ENCODE peak calls at places on chromosome 3, in six cellular contexts. One of them, this sample, is unnamed.

GRCh38 chr3:150409125-150409526 is 1.0 kb downstream of the TSC22D2 start:
- DNase-seq in tibial artery: no peak
- DNase-seq in non-pigmented ciliary epithelial cell: no peak
- DNase-seq in substantia nigra: peak
- DNase-seq in AG10803: no peak
- DNase-seq in brain microvascular endothelial cell: no peak
- DNase-seq in this sample: no peak

GRCh38 chr3:4768021-4768420 is 211.2 kb upstream of the BHLHE40 start:
- DNase-seq in AG10803: no peak
- DNase-seq in tibial artery: no peak
- DNase-seq in substantia nigra: no peak
- DNase-seq in non-pigmented ciliary epithelial cell: no peak
- DNase-seq in brain microvascular endothelial cell: no peak
- DNase-seq in this sample: no peak

GRCh38 chr3:139830817-139831216 is 104.2 kb upstream of the CLSTN2 start:
- DNase-seq in substantia nigra: no peak
- DNase-seq in AG10803: no peak
- DNase-seq in brain microvascular endothelial cell: no peak
- DNase-seq in tibial artery: no peak
- DNase-seq in non-pigmented ciliary epithelial cell: no peak
- DNase-seq in this sample: no peak

GRCh38 chr3:156307704-156308103 is 187.3 kb downstream of the KCNAB1 start:
- DNase-seq in tibial artery: peak
- DNase-seq in brain microvascular endothelial cell: peak
- DNase-seq in non-pigmented ciliary epithelial cell: peak
- DNase-seq in AG10803: peak
- DNase-seq in substantia nigra: no peak
- DNase-seq in this sample: peak

GRCh38 chr3:184315506-184315867 is 1.1 kb downstream of the EIF4G1 start:
- DNase-seq in non-pigmented ciliary epithelial cell: no peak
- DNase-seq in brain microvascular endothelial cell: no peak
- DNase-seq in AG10803: no peak
- DNase-seq in substantia nigra: no peak
- DNase-seq in tibial artery: no peak
- DNase-seq in this sample: peak

GRCh38 chr3:18069564-18069963 is 327.1 kb upstream of the TBC1D5 start:
- DNase-seq in non-pigmented ciliary epithelial cell: no peak
- DNase-seq in substantia nigra: no peak
- DNase-seq in AG10803: no peak
- DNase-seq in tibial artery: no peak
- DNase-seq in brain microvascular endothelial cell: no peak
- DNase-seq in this sample: peak

GRCh38 chr3:36393563-36393962 is 13.3 kb downstream of the STAC start:
- DNase-seq in substantia nigra: no peak
- DNase-seq in tibial artery: no peak
- DNase-seq in AG10803: peak
- DNase-seq in non-pigmented ciliary epithelial cell: no peak
- DNase-seq in brain microvascular endothelial cell: no peak
- DNase-seq in this sample: peak

GRCh38 chr3:124117486-124117885 is 125.6 kb upstream of the ROPN1 start:
- DNase-seq in brain microvascular endothelial cell: peak
- DNase-seq in non-pigmented ciliary epithelial cell: no peak
- DNase-seq in AG10803: peak
- DNase-seq in tibial artery: peak
- DNase-seq in substantia nigra: no peak
- DNase-seq in this sample: peak

GRCh38 chr3:56342475-56342874 is 125.8 kb downstream of the ERC2 start:
- DNase-seq in AG10803: no peak
- DNase-seq in substantia nigra: no peak
- DNase-seq in tibial artery: no peak
- DNase-seq in non-pigmented ciliary epithelial cell: no peak
- DNase-seq in brain microvascular endothelial cell: no peak
- DNase-seq in this sample: no peak

GRCh38 chr3:101509811-101510210 is 3.2 kb downstream of the SENP7 start:
- DNase-seq in tibial artery: no peak
- DNase-seq in non-pigmented ciliary epithelial cell: no peak
- DNase-seq in brain microvascular endothelial cell: no peak
- DNase-seq in AG10803: peak
- DNase-seq in substantia nigra: no peak
- DNase-seq in this sample: peak

GRCh38 chr3:138034918-138035317 is 25.0 kb downstream of the CLDN18 start:
- DNase-seq in non-pigmented ciliary epithelial cell: no peak
- DNase-seq in tibial artery: no peak
- DNase-seq in brain microvascular endothelial cell: no peak
- DNase-seq in substantia nigra: no peak
- DNase-seq in AG10803: no peak
- DNase-seq in this sample: no peak

GRCh38 chr3:189392969-189393368 is 221.2 kb downstream of the TPRG1 start:
- DNase-seq in substantia nigra: no peak
- DNase-seq in tibial artery: no peak
- DNase-seq in non-pigmented ciliary epithelial cell: peak
- DNase-seq in AG10803: no peak
- DNase-seq in brain microvascular endothelial cell: no peak
- DNase-seq in this sample: no peak

GRCh38 chr3:120021523-120021922 is 72.7 kb downstream of the GSK3B start:
- DNase-seq in substantia nigra: no peak
- DNase-seq in non-pigmented ciliary epithelial cell: no peak
- DNase-seq in AG10803: peak
- DNase-seq in tibial artery: no peak
- DNase-seq in brain microvascular endothelial cell: peak
- DNase-seq in this sample: peak

GRCh38 chr3:156455839-156456238 is 99.1 kb downstream of the SSR3 start:
- DNase-seq in tibial artery: no peak
- DNase-seq in non-pigmented ciliary epithelial cell: no peak
- DNase-seq in substantia nigra: no peak
- DNase-seq in brain microvascular endothelial cell: no peak
- DNase-seq in AG10803: no peak
- DNase-seq in this sample: no peak

GRCh38 chr3:27560484-27561056 is 76.4 kb upstream of the SLC4A7 start:
- DNase-seq in AG10803: no peak
- DNase-seq in non-pigmented ciliary epithelial cell: no peak
- DNase-seq in tibial artery: no peak
- DNase-seq in substantia nigra: no peak
- DNase-seq in brain microvascular endothelial cell: no peak
- DNase-seq in this sample: peak

GRCh38 chr3:27632431-27633223 is 89.5 kb downstream of the EOMES start:
- DNase-seq in brain microvascular endothelial cell: peak
- DNase-seq in non-pigmented ciliary epithelial cell: no peak
- DNase-seq in substantia nigra: no peak
- DNase-seq in tibial artery: peak
- DNase-seq in AG10803: peak
- DNase-seq in this sample: peak

GRCh38 chr3:122969585-122970453 is 57.7 kb downstream of the SEMA5B start:
- DNase-seq in tibial artery: no peak
- DNase-seq in AG10803: peak
- DNase-seq in substantia nigra: no peak
- DNase-seq in brain microvascular endothelial cell: peak
- DNase-seq in non-pigmented ciliary epithelial cell: peak
- DNase-seq in this sample: peak

GRCh38 chr3:64174328-64174727 is 50.9 kb downstream of the PRICKLE2 start:
- DNase-seq in tibial artery: no peak
- DNase-seq in AG10803: peak
- DNase-seq in substantia nigra: no peak
- DNase-seq in brain microvascular endothelial cell: no peak
- DNase-seq in non-pigmented ciliary epithelial cell: no peak
- DNase-seq in this sample: no peak

GRCh38 chr3:127369356-127369935 is 81.6 kb upstream of the PRR20G start:
- DNase-seq in AG10803: no peak
- DNase-seq in brain microvascular endothelial cell: no peak
- DNase-seq in non-pigmented ciliary epithelial cell: no peak
- DNase-seq in tibial artery: no peak
- DNase-seq in substantia nigra: no peak
- DNase-seq in this sample: no peak

GRCh38 chr3:4633078-4634004 is 140.2 kb downstream of the ITPR1 start:
- DNase-seq in brain microvascular endothelial cell: peak
- DNase-seq in non-pigmented ciliary epithelial cell: peak
- DNase-seq in substantia nigra: no peak
- DNase-seq in AG10803: peak
- DNase-seq in tibial artery: no peak
- DNase-seq in this sample: peak

GRCh38 chr3:41674449-41674848 is 287.5 kb downstream of the ULK4 start:
- DNase-seq in AG10803: no peak
- DNase-seq in non-pigmented ciliary epithelial cell: no peak
- DNase-seq in substantia nigra: no peak
- DNase-seq in tibial artery: no peak
- DNase-seq in brain microvascular endothelial cell: no peak
- DNase-seq in this sample: no peak

GRCh38 chr3:169453256-169454059 is 210.1 kb downstream of the MECOM start:
- DNase-seq in non-pigmented ciliary epithelial cell: no peak
- DNase-seq in brain microvascular endothelial cell: no peak
- DNase-seq in substantia nigra: no peak
- DNase-seq in tibial artery: no peak
- DNase-seq in AG10803: no peak
- DNase-seq in this sample: no peak

GRCh38 chr3:14634763-14635400 is 16.7 kb upstream of the CCDC174 start:
- DNase-seq in AG10803: no peak
- DNase-seq in non-pigmented ciliary epithelial cell: no peak
- DNase-seq in substantia nigra: no peak
- DNase-seq in brain microvascular endothelial cell: no peak
- DNase-seq in tibial artery: no peak
- DNase-seq in this sample: peak

GRCh38 chr3:117184574-117184973 is 475.0 kb downstream of the TUSC7 start:
- DNase-seq in substantia nigra: no peak
- DNase-seq in AG10803: peak
- DNase-seq in non-pigmented ciliary epithelial cell: peak
- DNase-seq in tibial artery: no peak
- DNase-seq in brain microvascular endothelial cell: peak
- DNase-seq in this sample: peak

GRCh38 chr3:69932501-69932900 is 67.0 kb upstream of the SAMMSON start:
- DNase-seq in tibial artery: no peak
- DNase-seq in AG10803: no peak
- DNase-seq in brain microvascular endothelial cell: no peak
- DNase-seq in non-pigmented ciliary epithelial cell: no peak
- DNase-seq in substantia nigra: no peak
- DNase-seq in this sample: no peak

GRCh38 chr3:5017953-5018531 is 38.8 kb downstream of the BHLHE40 start:
- DNase-seq in brain microvascular endothelial cell: no peak
- DNase-seq in AG10803: peak
- DNase-seq in non-pigmented ciliary epithelial cell: no peak
- DNase-seq in tibial artery: peak
- DNase-seq in substantia nigra: no peak
- DNase-seq in this sample: peak

GRCh38 chr3:48268936-48269551 is 28.1 kb downstream of the ZNF589 start:
- DNase-seq in AG10803: no peak
- DNase-seq in non-pigmented ciliary epithelial cell: no peak
- DNase-seq in brain microvascular endothelial cell: no peak
- DNase-seq in tibial artery: no peak
- DNase-seq in substantia nigra: no peak
- DNase-seq in this sample: no peak

GRCh38 chr3:177744873-177745646 is 547.8 kb upstream of the TBL1XR1 start:
- DNase-seq in substantia nigra: no peak
- DNase-seq in brain microvascular endothelial cell: peak
- DNase-seq in tibial artery: no peak
- DNase-seq in non-pigmented ciliary epithelial cell: peak
- DNase-seq in AG10803: no peak
- DNase-seq in this sample: peak

GRCh38 chr3:54873059-54873695 is 54.7 kb downstream of the LRTM1 start:
- DNase-seq in brain microvascular endothelial cell: no peak
- DNase-seq in substantia nigra: no peak
- DNase-seq in non-pigmented ciliary epithelial cell: no peak
- DNase-seq in AG10803: no peak
- DNase-seq in tibial artery: no peak
- DNase-seq in this sample: peak

GRCh38 chr3:122100591-122101491 is 45.7 kb downstream of the CD86 start:
- DNase-seq in non-pigmented ciliary epithelial cell: no peak
- DNase-seq in AG10803: no peak
- DNase-seq in substantia nigra: no peak
- DNase-seq in tibial artery: no peak
- DNase-seq in brain microvascular endothelial cell: no peak
- DNase-seq in this sample: peak

GRCh38 chr3:125186800-125187598 is 25.5 kb downstream of the SLC12A8 start:
- DNase-seq in brain microvascular endothelial cell: no peak
- DNase-seq in non-pigmented ciliary epithelial cell: no peak
- DNase-seq in substantia nigra: no peak
- DNase-seq in AG10803: peak
- DNase-seq in tibial artery: no peak
- DNase-seq in this sample: no peak

GRCh38 chr3:172094621-172095557 is 55.5 kb downstream of the FNDC3B start:
- DNase-seq in brain microvascular endothelial cell: peak
- DNase-seq in AG10803: no peak
- DNase-seq in substantia nigra: no peak
- DNase-seq in non-pigmented ciliary epithelial cell: no peak
- DNase-seq in tibial artery: no peak
- DNase-seq in this sample: peak

GRCh38 chr3:81728766-81729544 is 32.5 kb downstream of the GBE1 start:
- DNase-seq in tibial artery: no peak
- DNase-seq in substantia nigra: no peak
- DNase-seq in non-pigmented ciliary epithelial cell: no peak
- DNase-seq in AG10803: peak
- DNase-seq in brain microvascular endothelial cell: no peak
- DNase-seq in this sample: peak

GRCh38 chr3:57555316-57555715 is 758 bp upstream of the PDE12 start:
- DNase-seq in tibial artery: no peak
- DNase-seq in AG10803: no peak
- DNase-seq in substantia nigra: no peak
- DNase-seq in non-pigmented ciliary epithelial cell: no peak
- DNase-seq in brain microvascular endothelial cell: no peak
- DNase-seq in this sample: peak

This sample was measured in GM23248.